ENCODE peak calls at places on chromosomes 12 and 14, in five cellular contexts. G, K, H, X and Z are unnamed samples.

GRCh38 chr12:76878045-76878898 is 547 bp downstream of the CSRP2 start:
- DNase-seq in G (no peak), K (peak), H (no peak), X (no peak), Z (peak)

GRCh38 chr14:75196468-75196867 is 20.1 kb upstream of the TMED10 start:
- DNase-seq in G (no peak), K (no peak), H (no peak), X (no peak), Z (peak)

GRCh38 chr14:48709277-48709785 is 876.8 kb downstream of the RPS29 start:
- DNase-seq in G (no peak), K (no peak), H (no peak), X (no peak), Z (no peak)

GRCh38 chr12:69578283-69578682 is 7.0 kb upstream of the CCT2 start:
- DNase-seq in G (no peak), K (no peak), H (no peak), X (no peak), Z (no peak)

GRCh38 chr14:93017341-93017797 is 94.4 kb downstream of the CHGA start:
- DNase-seq in G (no peak), K (peak), H (no peak), X (no peak), Z (peak)

GRCh38 chr12:17992002-17992656 is 97.9 kb downstream of the RERGL start:
- DNase-seq in G (peak), K (no peak), H (peak), X (no peak), Z (no peak)

GRCh38 chr12:4145990-4146859 is 127.3 kb upstream of the CCND2 start:
- DNase-seq in G (no peak), K (no peak), H (no peak), X (no peak), Z (no peak)

GRCh38 chr12:67274186-67274585 is 5.0 kb downstream of the CAND1 start:
- DNase-seq in G (no peak), K (no peak), H (no peak), X (no peak), Z (no peak)

GRCh38 chr12:109820921-109821381 is 12.2 kb downstream of the TRPV4 start:
- DNase-seq in G (no peak), K (peak), H (no peak), X (no peak), Z (no peak)

GRCh38 chr12:84079621-84080020 is 833.0 kb downstream of the SLC6A15 start:
- DNase-seq in G (no peak), K (no peak), H (no peak), X (no peak), Z (no peak)

GRCh38 chr12:87441511-87441910 is 587.7 kb downstream of the C12orf50 start:
- DNase-seq in G (no peak), K (no peak), H (no peak), X (no peak), Z (no peak)

GRCh38 chr14:86450075-86450474 is 920.1 kb downstream of the FLRT2 start:
- DNase-seq in G (no peak), K (no peak), H (no peak), X (no peak), Z (no peak)

GRCh38 chr14:105073720-105074600 is 8.7 kb upstream of the GPR132 start:
- DNase-seq in G (no peak), K (peak), H (no peak), X (no peak), Z (no peak)

GRCh38 chr14:74671789-74672188 is 41.1 kb downstream of the AREL1 start:
- DNase-seq in G (no peak), K (peak), H (no peak), X (no peak), Z (no peak)

GRCh38 chr12:107449891-107450290 is 235.7 kb upstream of the PWP1 start:
- DNase-seq in G (peak), K (no peak), H (no peak), X (no peak), Z (no peak)

GRCh38 chr14:61671086-61671485 is 24.2 kb upstream of the HIF1A start:
- DNase-seq in G (no peak), K (no peak), H (peak), X (no peak), Z (no peak)

GRCh38 chr12:110775997-110776396 is 33.3 kb upstream of the PPP1CC start:
- DNase-seq in G (no peak), K (no peak), H (no peak), X (no peak), Z (no peak)

GRCh38 chr12:42887657-42888056 is 298.1 kb upstream of the PRICKLE1 start:
- DNase-seq in G (no peak), K (no peak), H (no peak), X (no peak), Z (no peak)

GRCh38 chr14:67240168-67240932 is 885 bp upstream of the PALS1 start:
- DNase-seq in G (peak), K (no peak), H (peak), X (no peak), Z (peak)

GRCh38 chr12:52238206-52238840 is 5.3 kb downstream of the KRT7 start:
- DNase-seq in G (no peak), K (no peak), H (no peak), X (no peak), Z (no peak)

GRCh38 chr12:65673291-65673690 is 151.0 kb upstream of the HMGA2 start:
- DNase-seq in G (no peak), K (no peak), H (no peak), X (no peak), Z (no peak)

GRCh38 chr12:63967358-63967757 is 122.9 kb downstream of the SRGAP1 start:
- DNase-seq in G (no peak), K (no peak), H (no peak), X (no peak), Z (no peak)